ENCODE peak calls at places on chromosomes 2 and 18, in seven cellular contexts. One of them, this sample, is unnamed.

GRCh38 chr2:145827235-145827634 is 1307.3 kb upstream of the ZEB2 start:
- DNase-seq in substantia nigra: no peak
- DNase-seq in neural crest cell: no peak
- DNase-seq in T1000: no peak
- DNase-seq in HFFc6: no peak
- DNase-seq in stimulated activated CD4-positive, alpha-beta T cell treated with anti-CD3 and anti-CD28 coated beads, Interleukin-12 subunit alpha, Interleukin-12 subunit beta, amount 100 ng/mL, for 48 hours: no peak
- DNase-seq in GM20000: no peak
- DNase-seq in this sample: no peak

GRCh38 chr2:236711440-236711839 is 141.8 kb downstream of the ACKR3 start:
- DNase-seq in substantia nigra: no peak
- DNase-seq in neural crest cell: no peak
- DNase-seq in T1000: peak; percentile 4
- DNase-seq in HFFc6: peak; percentile 15
- DNase-seq in stimulated activated CD4-positive, alpha-beta T cell treated with anti-CD3 and anti-CD28 coated beads, Interleukin-12 subunit alpha, Interleukin-12 subunit beta, amount 100 ng/mL, for 48 hours: no peak
- DNase-seq in GM20000: no peak
- DNase-seq in this sample: no peak

GRCh38 chr2:209095432-209095831 is 328.4 kb upstream of the MAP2 start:
- DNase-seq in substantia nigra: no peak
- DNase-seq in neural crest cell: no peak
- DNase-seq in T1000: no peak
- DNase-seq in HFFc6: no peak
- DNase-seq in stimulated activated CD4-positive, alpha-beta T cell treated with anti-CD3 and anti-CD28 coated beads, Interleukin-12 subunit alpha, Interleukin-12 subunit beta, amount 100 ng/mL, for 48 hours: no peak
- DNase-seq in GM20000: no peak
- DNase-seq in this sample: no peak

GRCh38 chr2:173395567-173396351 is 41.1 kb downstream of the CDCA7 start:
- DNase-seq in substantia nigra: no peak
- DNase-seq in neural crest cell: no peak
- DNase-seq in T1000: no peak
- DNase-seq in HFFc6: no peak
- DNase-seq in stimulated activated CD4-positive, alpha-beta T cell treated with anti-CD3 and anti-CD28 coated beads, Interleukin-12 subunit alpha, Interleukin-12 subunit beta, amount 100 ng/mL, for 48 hours: no peak
- DNase-seq in GM20000: no peak
- DNase-seq in this sample: no peak

GRCh38 chr2:166335284-166335683 is 40.5 kb downstream of the SCN9A start:
- DNase-seq in substantia nigra: no peak
- DNase-seq in neural crest cell: no peak
- DNase-seq in T1000: no peak
- DNase-seq in HFFc6: no peak
- DNase-seq in stimulated activated CD4-positive, alpha-beta T cell treated with anti-CD3 and anti-CD28 coated beads, Interleukin-12 subunit alpha, Interleukin-12 subunit beta, amount 100 ng/mL, for 48 hours: no peak
- DNase-seq in GM20000: no peak
- DNase-seq in this sample: no peak

GRCh38 chr2:216950547-216950946 is 90.7 kb upstream of the TNP1 start:
- DNase-seq in substantia nigra: no peak
- DNase-seq in neural crest cell: no peak
- DNase-seq in T1000: no peak
- DNase-seq in HFFc6: no peak
- DNase-seq in stimulated activated CD4-positive, alpha-beta T cell treated with anti-CD3 and anti-CD28 coated beads, Interleukin-12 subunit alpha, Interleukin-12 subunit beta, amount 100 ng/mL, for 48 hours: no peak
- DNase-seq in GM20000: no peak
- DNase-seq in this sample: no peak

GRCh38 chr2:3041841-3042600 is 335.6 kb downstream of the EIPR1 start:
- DNase-seq in substantia nigra: no peak
- DNase-seq in neural crest cell: no peak
- DNase-seq in T1000: no peak
- DNase-seq in HFFc6: no peak
- DNase-seq in stimulated activated CD4-positive, alpha-beta T cell treated with anti-CD3 and anti-CD28 coated beads, Interleukin-12 subunit alpha, Interleukin-12 subunit beta, amount 100 ng/mL, for 48 hours: no peak
- DNase-seq in GM20000: no peak
- DNase-seq in this sample: peak; percentile 8

GRCh38 chr18:49647496-49648168 is 85.8 kb downstream of the LIPG start:
- DNase-seq in substantia nigra: no peak
- DNase-seq in neural crest cell: no peak
- DNase-seq in T1000: no peak
- DNase-seq in HFFc6: no peak
- DNase-seq in stimulated activated CD4-positive, alpha-beta T cell treated with anti-CD3 and anti-CD28 coated beads, Interleukin-12 subunit alpha, Interleukin-12 subunit beta, amount 100 ng/mL, for 48 hours: no peak
- DNase-seq in GM20000: no peak
- DNase-seq in this sample: peak; percentile 59

GRCh38 chr18:42192251-42193248 is 237.5 kb downstream of the PIK3C3 start:
- DNase-seq in substantia nigra: no peak
- DNase-seq in neural crest cell: no peak
- DNase-seq in T1000: no peak
- DNase-seq in HFFc6: peak; percentile 66
- DNase-seq in stimulated activated CD4-positive, alpha-beta T cell treated with anti-CD3 and anti-CD28 coated beads, Interleukin-12 subunit alpha, Interleukin-12 subunit beta, amount 100 ng/mL, for 48 hours: no peak
- DNase-seq in GM20000: no peak
- DNase-seq in this sample: no peak